ENCODE peak calls at places on chromosomes 2 and 18, in nine cellular contexts. One of them, this sample, is unnamed.

GRCh38 chr2:16138811-16139662 is 198.7 kb downstream of the MYCN start:
- DNase-seq in neural crest cell: no peak
- DNase-seq in heart right ventricle: no peak
- DNase-seq in activated T-cell treated with anti-CD3 and anti-CD28 coated beads for 4 hours: no peak
- DNase-seq in substantia nigra: no peak
- DNase-seq in right lobe of liver: no peak
- DNase-seq in dermis blood vessel endothelial cell: no peak
- DNase-seq in left lobe of liver: peak; percentile 1
- DNase-seq in M059J: no peak
- DNase-seq in this sample: no peak

GRCh38 chr2:145987797-145988196 is 1467.9 kb upstream of the ZEB2 start:
- DNase-seq in neural crest cell: no peak
- DNase-seq in heart right ventricle: no peak
- DNase-seq in activated T-cell treated with anti-CD3 and anti-CD28 coated beads for 4 hours: no peak
- DNase-seq in substantia nigra: no peak
- DNase-seq in right lobe of liver: no peak
- DNase-seq in dermis blood vessel endothelial cell: no peak
- DNase-seq in left lobe of liver: no peak
- DNase-seq in M059J: no peak
- DNase-seq in this sample: no peak

GRCh38 chr2:192373754-192374153 is 179.0 kb upstream of the TMEFF2 start:
- DNase-seq in neural crest cell: no peak
- DNase-seq in heart right ventricle: no peak
- DNase-seq in activated T-cell treated with anti-CD3 and anti-CD28 coated beads for 4 hours: no peak
- DNase-seq in substantia nigra: no peak
- DNase-seq in right lobe of liver: no peak
- DNase-seq in dermis blood vessel endothelial cell: no peak
- DNase-seq in left lobe of liver: no peak
- DNase-seq in M059J: no peak
- DNase-seq in this sample: no peak

GRCh38 chr2:241109210-241110088 is 7.4 kb upstream of the MTERF4 start:
- DNase-seq in neural crest cell: no peak
- DNase-seq in heart right ventricle: no peak
- DNase-seq in activated T-cell treated with anti-CD3 and anti-CD28 coated beads for 4 hours: no peak
- DNase-seq in substantia nigra: no peak
- DNase-seq in right lobe of liver: peak; percentile 28
- DNase-seq in dermis blood vessel endothelial cell: no peak
- DNase-seq in left lobe of liver: peak; percentile 24
- DNase-seq in M059J: no peak
- DNase-seq in this sample: no peak

GRCh38 chr2:152790883-152791282 is 72.5 kb downstream of the ARL6IP6 start:
- DNase-seq in neural crest cell: no peak
- DNase-seq in heart right ventricle: peak; percentile 10
- DNase-seq in activated T-cell treated with anti-CD3 and anti-CD28 coated beads for 4 hours: no peak
- DNase-seq in substantia nigra: no peak
- DNase-seq in right lobe of liver: no peak
- DNase-seq in dermis blood vessel endothelial cell: no peak
- DNase-seq in left lobe of liver: no peak
- DNase-seq in M059J: no peak
- DNase-seq in this sample: no peak

GRCh38 chr18:49014605-49015267 is 64.0 kb upstream of the SMAD7 start:
- DNase-seq in neural crest cell: no peak
- DNase-seq in heart right ventricle: no peak
- DNase-seq in activated T-cell treated with anti-CD3 and anti-CD28 coated beads for 4 hours: no peak
- DNase-seq in substantia nigra: no peak
- DNase-seq in right lobe of liver: no peak
- DNase-seq in dermis blood vessel endothelial cell: no peak
- DNase-seq in left lobe of liver: no peak
- DNase-seq in M059J: no peak
- DNase-seq in this sample: no peak

GRCh38 chr2:175690113-175690716 is 311.9 kb downstream of the LNPK start:
- DNase-seq in neural crest cell: peak; percentile 30
- DNase-seq in heart right ventricle: peak; percentile 47
- DNase-seq in activated T-cell treated with anti-CD3 and anti-CD28 coated beads for 4 hours: no peak
- DNase-seq in substantia nigra: no peak
- DNase-seq in right lobe of liver: no peak
- DNase-seq in dermis blood vessel endothelial cell: peak; percentile 84
- DNase-seq in left lobe of liver: no peak
- DNase-seq in M059J: peak; percentile 63
- DNase-seq in this sample: peak; percentile 84

GRCh38 chr2:238505119-238505891 is 78.6 kb downstream of the ASB1 start:
- DNase-seq in neural crest cell: no peak
- DNase-seq in heart right ventricle: no peak
- DNase-seq in activated T-cell treated with anti-CD3 and anti-CD28 coated beads for 4 hours: no peak
- DNase-seq in substantia nigra: no peak
- DNase-seq in right lobe of liver: no peak
- DNase-seq in dermis blood vessel endothelial cell: no peak
- DNase-seq in left lobe of liver: no peak
- DNase-seq in M059J: peak; percentile 3
- DNase-seq in this sample: no peak

GRCh38 chr2:241767464-241768250 is 9.0 kb upstream of the GAL3ST2 start:
- DNase-seq in neural crest cell: no peak
- DNase-seq in heart right ventricle: no peak
- DNase-seq in activated T-cell treated with anti-CD3 and anti-CD28 coated beads for 4 hours: no peak
- DNase-seq in substantia nigra: no peak
- DNase-seq in right lobe of liver: no peak
- DNase-seq in dermis blood vessel endothelial cell: no peak
- DNase-seq in left lobe of liver: peak; percentile 46
- DNase-seq in M059J: no peak
- DNase-seq in this sample: no peak

GRCh38 chr2:69917854-69918253 is 2.9 kb downstream of the MXD1 start:
- DNase-seq in neural crest cell: no peak
- DNase-seq in heart right ventricle: no peak
- DNase-seq in activated T-cell treated with anti-CD3 and anti-CD28 coated beads for 4 hours: no peak
- DNase-seq in substantia nigra: no peak
- DNase-seq in right lobe of liver: no peak
- DNase-seq in dermis blood vessel endothelial cell: peak; percentile 93
- DNase-seq in left lobe of liver: no peak
- DNase-seq in M059J: peak; percentile 75
- DNase-seq in this sample: peak; percentile 67

GRCh38 chr18:52950153-52950552 is 610.2 kb downstream of the DCC start:
- DNase-seq in neural crest cell: no peak
- DNase-seq in heart right ventricle: no peak
- DNase-seq in activated T-cell treated with anti-CD3 and anti-CD28 coated beads for 4 hours: no peak
- DNase-seq in substantia nigra: no peak
- DNase-seq in right lobe of liver: no peak
- DNase-seq in dermis blood vessel endothelial cell: no peak
- DNase-seq in left lobe of liver: no peak
- DNase-seq in M059J: no peak
- DNase-seq in this sample: no peak

GRCh38 chr2:28366496-28367282 is 26.0 kb upstream of the FOSL2 start:
- DNase-seq in neural crest cell: no peak
- DNase-seq in heart right ventricle: peak; percentile 25
- DNase-seq in activated T-cell treated with anti-CD3 and anti-CD28 coated beads for 4 hours: no peak
- DNase-seq in substantia nigra: no peak
- DNase-seq in right lobe of liver: peak; percentile 49
- DNase-seq in dermis blood vessel endothelial cell: peak; percentile 37
- DNase-seq in left lobe of liver: no peak
- DNase-seq in M059J: peak; percentile 71
- DNase-seq in this sample: peak; percentile 98

GRCh38 chr2:150477347-150477746 is 10.1 kb downstream of the RND3 start:
- DNase-seq in neural crest cell: no peak
- DNase-seq in heart right ventricle: no peak
- DNase-seq in activated T-cell treated with anti-CD3 and anti-CD28 coated beads for 4 hours: no peak
- DNase-seq in substantia nigra: no peak
- DNase-seq in right lobe of liver: peak; percentile 52
- DNase-seq in dermis blood vessel endothelial cell: peak; percentile 52
- DNase-seq in left lobe of liver: no peak
- DNase-seq in M059J: no peak
- DNase-seq in this sample: no peak

GRCh38 chr18:6323319-6323889 is 91.3 kb downstream of the L3MBTL4 start:
- DNase-seq in neural crest cell: no peak
- DNase-seq in heart right ventricle: no peak
- DNase-seq in activated T-cell treated with anti-CD3 and anti-CD28 coated beads for 4 hours: no peak
- DNase-seq in substantia nigra: no peak
- DNase-seq in right lobe of liver: no peak
- DNase-seq in dermis blood vessel endothelial cell: no peak
- DNase-seq in left lobe of liver: no peak
- DNase-seq in M059J: no peak
- DNase-seq in this sample: no peak

GRCh38 chr2:25165992-25166618 is 2.3 kb downstream of the POMC start:
- DNase-seq in neural crest cell: no peak
- DNase-seq in heart right ventricle: no peak
- DNase-seq in activated T-cell treated with anti-CD3 and anti-CD28 coated beads for 4 hours: no peak
- DNase-seq in substantia nigra: no peak
- DNase-seq in right lobe of liver: no peak
- DNase-seq in dermis blood vessel endothelial cell: peak; percentile 38
- DNase-seq in left lobe of liver: no peak
- DNase-seq in M059J: peak; percentile 30
- DNase-seq in this sample: peak; percentile 88

GRCh38 chr18:9032519-9032918 is 70.0 kb upstream of the NDUFV2 start:
- DNase-seq in neural crest cell: no peak
- DNase-seq in heart right ventricle: no peak
- DNase-seq in activated T-cell treated with anti-CD3 and anti-CD28 coated beads for 4 hours: no peak
- DNase-seq in substantia nigra: no peak
- DNase-seq in right lobe of liver: no peak
- DNase-seq in dermis blood vessel endothelial cell: no peak
- DNase-seq in left lobe of liver: no peak
- DNase-seq in M059J: no peak
- DNase-seq in this sample: no peak

GRCh38 chr2:150679456-150680120 is 192.1 kb upstream of the RND3 start:
- DNase-seq in neural crest cell: no peak
- DNase-seq in heart right ventricle: no peak
- DNase-seq in activated T-cell treated with anti-CD3 and anti-CD28 coated beads for 4 hours: no peak
- DNase-seq in substantia nigra: no peak
- DNase-seq in right lobe of liver: no peak
- DNase-seq in dermis blood vessel endothelial cell: no peak
- DNase-seq in left lobe of liver: no peak
- DNase-seq in M059J: peak; percentile 80
- DNase-seq in this sample: no peak

GRCh38 chr18:24015897-24016631 is 1.5 kb downstream of the TTC39C start:
- DNase-seq in neural crest cell: no peak
- DNase-seq in heart right ventricle: no peak
- DNase-seq in activated T-cell treated with anti-CD3 and anti-CD28 coated beads for 4 hours: no peak
- DNase-seq in substantia nigra: no peak
- DNase-seq in right lobe of liver: no peak
- DNase-seq in dermis blood vessel endothelial cell: no peak
- DNase-seq in left lobe of liver: no peak
- DNase-seq in M059J: no peak
- DNase-seq in this sample: peak; percentile 34

GRCh38 chr2:45963816-45964215 is 312.3 kb downstream of the PRKCE start:
- DNase-seq in neural crest cell: no peak
- DNase-seq in heart right ventricle: no peak
- DNase-seq in activated T-cell treated with anti-CD3 and anti-CD28 coated beads for 4 hours: no peak
- DNase-seq in substantia nigra: no peak
- DNase-seq in right lobe of liver: no peak
- DNase-seq in dermis blood vessel endothelial cell: no peak
- DNase-seq in left lobe of liver: peak; percentile 18
- DNase-seq in M059J: peak; percentile 47
- DNase-seq in this sample: no peak

GRCh38 chr2:179769323-179769722 is 92.1 kb downstream of the ZNF385B start:
- DNase-seq in neural crest cell: no peak
- DNase-seq in heart right ventricle: no peak
- DNase-seq in activated T-cell treated with anti-CD3 and anti-CD28 coated beads for 4 hours: no peak
- DNase-seq in substantia nigra: no peak
- DNase-seq in right lobe of liver: no peak
- DNase-seq in dermis blood vessel endothelial cell: no peak
- DNase-seq in left lobe of liver: no peak
- DNase-seq in M059J: no peak
- DNase-seq in this sample: no peak

GRCh38 chr2:85539361-85540130 is 578 bp downstream of the MAT2A start:
- DNase-seq in neural crest cell: peak; percentile 50
- DNase-seq in heart right ventricle: peak; percentile 81
- DNase-seq in activated T-cell treated with anti-CD3 and anti-CD28 coated beads for 4 hours: peak; percentile 68
- DNase-seq in substantia nigra: peak; percentile 56
- DNase-seq in right lobe of liver: peak; percentile 75
- DNase-seq in dermis blood vessel endothelial cell: peak; percentile 74
- DNase-seq in left lobe of liver: peak; percentile 74
- DNase-seq in M059J: peak; percentile 52
- DNase-seq in this sample: peak; percentile 83

GRCh38 chr2:237694423-237695194 is 67.2 kb downstream of the LRRFIP1 start:
- DNase-seq in neural crest cell: no peak
- DNase-seq in heart right ventricle: no peak
- DNase-seq in activated T-cell treated with anti-CD3 and anti-CD28 coated beads for 4 hours: no peak
- DNase-seq in substantia nigra: no peak
- DNase-seq in right lobe of liver: no peak
- DNase-seq in dermis blood vessel endothelial cell: peak; percentile 44
- DNase-seq in left lobe of liver: peak; percentile 44
- DNase-seq in M059J: no peak
- DNase-seq in this sample: peak; percentile 88

GRCh38 chr2:230520875-230521155 is 104.8 kb downstream of the SP100 start:
- DNase-seq in neural crest cell: no peak
- DNase-seq in heart right ventricle: no peak
- DNase-seq in activated T-cell treated with anti-CD3 and anti-CD28 coated beads for 4 hours: no peak
- DNase-seq in substantia nigra: no peak
- DNase-seq in right lobe of liver: no peak
- DNase-seq in dermis blood vessel endothelial cell: no peak
- DNase-seq in left lobe of liver: no peak
- DNase-seq in M059J: peak; percentile 77
- DNase-seq in this sample: no peak

GRCh38 chr18:61530681-61531080 is 197.5 kb downstream of the CDH20 start:
- DNase-seq in neural crest cell: no peak
- DNase-seq in heart right ventricle: no peak
- DNase-seq in activated T-cell treated with anti-CD3 and anti-CD28 coated beads for 4 hours: no peak
- DNase-seq in substantia nigra: no peak
- DNase-seq in right lobe of liver: no peak
- DNase-seq in dermis blood vessel endothelial cell: no peak
- DNase-seq in left lobe of liver: no peak
- DNase-seq in M059J: no peak
- DNase-seq in this sample: no peak

GRCh38 chr2:44130441-44130840 is 38.2 kb upstream of the PPM1B start:
- DNase-seq in neural crest cell: no peak
- DNase-seq in heart right ventricle: no peak
- DNase-seq in activated T-cell treated with anti-CD3 and anti-CD28 coated beads for 4 hours: no peak
- DNase-seq in substantia nigra: no peak
- DNase-seq in right lobe of liver: no peak
- DNase-seq in dermis blood vessel endothelial cell: no peak
- DNase-seq in left lobe of liver: no peak
- DNase-seq in M059J: peak; percentile 20
- DNase-seq in this sample: peak; percentile 63

GRCh38 chr2:39304729-39305128 is 61.0 kb upstream of the CDKL4 start:
- DNase-seq in neural crest cell: no peak
- DNase-seq in heart right ventricle: no peak
- DNase-seq in activated T-cell treated with anti-CD3 and anti-CD28 coated beads for 4 hours: no peak
- DNase-seq in substantia nigra: no peak
- DNase-seq in right lobe of liver: no peak
- DNase-seq in dermis blood vessel endothelial cell: no peak
- DNase-seq in left lobe of liver: no peak
- DNase-seq in M059J: no peak
- DNase-seq in this sample: no peak

GRCh38 chr2:150211164-150211631 is 276.3 kb downstream of the RND3 start:
- DNase-seq in neural crest cell: no peak
- DNase-seq in heart right ventricle: no peak
- DNase-seq in activated T-cell treated with anti-CD3 and anti-CD28 coated beads for 4 hours: no peak
- DNase-seq in substantia nigra: no peak
- DNase-seq in right lobe of liver: no peak
- DNase-seq in dermis blood vessel endothelial cell: no peak
- DNase-seq in left lobe of liver: no peak
- DNase-seq in M059J: peak; percentile 4
- DNase-seq in this sample: no peak